ENCODE peak calls at places on chromosomes 3 and 15, in nine cellular contexts. T, R, G, N, H, C, Z, K and U are unnamed samples.

GRCh38 chr3:183481582-183481981 is 53.2 kb upstream of the MCF2L2 start:
- DNase-seq in T (no peak), R (no peak), G (no peak), N (peak; percentile 63), H (no peak), C (no peak), Z (peak; percentile 41), K (no peak), U (no peak)

GRCh38 chr3:128794067-128794768 is 68.2 kb downstream of the RAB7A start:
- DNase-seq in T (no peak), R (no peak), G (no peak), N (peak; percentile 47), H (no peak), C (no peak), Z (no peak), K (no peak), U (no peak)

GRCh38 chr3:24834442-24834841 is 339.8 kb upstream of the THRB start:
- DNase-seq in T (no peak), R (no peak), G (no peak), N (no peak), H (no peak), C (no peak), Z (no peak), K (no peak), U (no peak)

GRCh38 chr3:159620281-159620680 is 368.4 kb upstream of the IL12A start:
- DNase-seq in T (no peak), R (no peak), G (no peak), N (no peak), H (no peak), C (no peak), Z (no peak), K (no peak), U (no peak)

GRCh38 chr3:115922681-115923347 is 299.5 kb downstream of the GAP43 start:
- DNase-seq in T (no peak), R (no peak), G (no peak), N (peak; percentile 53), H (no peak), C (no peak), Z (peak; percentile 35), K (no peak), U (peak; percentile 17)

GRCh38 chr15:70272565-70273355 is 175.0 kb upstream of the TLE3 start:
- DNase-seq in T (no peak), R (no peak), G (no peak), N (no peak), H (no peak), C (no peak), Z (no peak), K (no peak), U (no peak)

GRCh38 chr3:154334973-154335420 is 10.7 kb upstream of the DHX36 start:
- DNase-seq in T (no peak), R (no peak), G (no peak), N (peak; percentile 70), H (no peak), C (no peak), Z (no peak), K (no peak), U (no peak)

GRCh38 chr3:160885791-160886286 is 129.8 kb downstream of the PPM1L start:
- DNase-seq in T (peak; percentile 1), R (peak; percentile 22), G (peak; percentile 50), N (peak; percentile 45), H (peak; percentile 71), C (peak; percentile 52), Z (peak; percentile 92), K (peak; percentile 84), U (peak; percentile 17)

GRCh38 chr3:535566-536416 is 339.2 kb downstream of the CHL1 start:
- DNase-seq in T (no peak), R (no peak), G (peak; percentile 56), N (no peak), H (no peak), C (no peak), Z (peak; percentile 54), K (no peak), U (no peak)

GRCh38 chr3:118818386-118818785 is 216.3 kb downstream of the IGSF11 start:
- DNase-seq in T (no peak), R (no peak), G (no peak), N (peak; percentile 60), H (no peak), C (no peak), Z (no peak), K (no peak), U (no peak)

GRCh38 chr3:2099028-2099671 is 484 bp downstream of the CNTN4 start:
- DNase-seq in T (no peak), R (peak; percentile 21), G (peak; percentile 51), N (no peak), H (no peak), C (no peak), Z (peak; percentile 62), K (peak; percentile 9), U (no peak)

GRCh38 chr3:116148881-116149530 is 296.3 kb downstream of the LSAMP start:
- DNase-seq in T (no peak), R (no peak), G (no peak), N (peak; percentile 29), H (no peak), C (no peak), Z (no peak), K (no peak), U (no peak)

GRCh38 chr15:90869140-90869541 is 753 bp downstream of the FURIN start:
- DNase-seq in T (no peak), R (no peak), G (no peak), N (no peak), H (no peak), C (no peak), Z (no peak), K (no peak), U (no peak)

GRCh38 chr15:85778107-85778776 is 16.5 kb downstream of the KLHL25 start:
- DNase-seq in T (no peak), R (no peak), G (no peak), N (no peak), H (no peak), C (no peak), Z (no peak), K (no peak), U (no peak)

GRCh38 chr15:33131880-33132279 is 62.6 kb downstream of the FMN1 start:
- DNase-seq in T (no peak), R (no peak), G (no peak), N (peak; percentile 77), H (no peak), C (no peak), Z (no peak), K (no peak), U (no peak)

GRCh38 chr3:135271562-135272290 is 476.7 kb downstream of the EPHB1 start:
- DNase-seq in T (no peak), R (no peak), G (no peak), N (no peak), H (no peak), C (no peak), Z (no peak), K (no peak), U (no peak)

GRCh38 chr15:74631087-74631385 is 15.4 kb downstream of the CLK3 start:
- DNase-seq in T (no peak), R (no peak), G (no peak), N (no peak), H (no peak), C (no peak), Z (no peak), K (no peak), U (no peak)

GRCh38 chr15:89329329-89330084 is 5.1 kb downstream of the POLG start:
- DNase-seq in T (no peak), R (no peak), G (no peak), N (no peak), H (no peak), C (no peak), Z (no peak), K (no peak), U (no peak)

GRCh38 chr3:45795509-45795881 is 841 bp downstream of the SLC6A20 start:
- DNase-seq in T (no peak), R (no peak), G (no peak), N (no peak), H (no peak), C (no peak), Z (no peak), K (no peak), U (no peak)
- H3K4me3 ChIP-seq in T (peak overlapping the region; percentile 52), R (no peak overlapping the region), G (peak overlapping the region; percentile 57), N (no peak overlapping the region), H (no peak overlapping the region), C (peak overlapping the region; percentile 46), Z (no peak overlapping the region), K (peak overlapping the region; percentile 26), U (no peak overlapping the region)

GRCh38 chr15:96340611-96341464 is 10.3 kb downstream of the NR2F2 start:
- DNase-seq in T (no peak), R (peak; percentile 64), G (peak; percentile 56), N (peak; percentile 13), H (peak; percentile 55), C (no peak), Z (peak; percentile 42), K (peak; percentile 44), U (no peak)
- H3K27me3 ChIP-seq in T (peaks cover 51% of the 10 kb centered on the region), R (no peaks in the 10 kb centered on the region), G (peaks cover 24% of the 10 kb centered on the region), N (no peaks in the 10 kb centered on the region), H (no peaks in the 10 kb centered on the region), C (no peaks in the 10 kb centered on the region), Z (peaks cover 36% of the 10 kb centered on the region), K (peaks cover 11% of the 10 kb centered on the region), U (no peaks in the 10 kb centered on the region)

GRCh38 chr15:27500206-27500605 is 529.2 kb downstream of the GABRG3 start:
- DNase-seq in T (no peak), R (no peak), G (no peak), N (no peak), H (no peak), C (no peak), Z (no peak), K (no peak), U (no peak)
- H3K9me3 ChIP-seq in T (no peaks in the 10 kb centered on the region), R (no peaks in the 10 kb centered on the region), G (no peaks in the 10 kb centered on the region), N (peaks cover 9% of the 10 kb centered on the region), H (no peaks in the 10 kb centered on the region), C (no peaks in the 10 kb centered on the region), Z (no peaks in the 10 kb centered on the region), K (no peaks in the 10 kb centered on the region), U (no peaks in the 10 kb centered on the region)

GRCh38 chr3:10268930-10269329 is 20.7 kb downstream of the TATDN2 start:
- DNase-seq in T (no peak), R (no peak), G (no peak), N (no peak), H (peak; percentile 14), C (no peak), Z (no peak), K (no peak), U (no peak)

GRCh38 chr3:10269443-10269842 is 21.2 kb downstream of the TATDN2 start:
- DNase-seq in T (no peak), R (no peak), G (no peak), N (no peak), H (no peak), C (no peak), Z (no peak), K (no peak), U (no peak)

GRCh38 chr3:10265833-10266232 is 17.6 kb downstream of the TATDN2 start:
- DNase-seq in T (no peak), R (no peak), G (no peak), N (no peak), H (no peak), C (no peak), Z (no peak), K (no peak), U (no peak)

GRCh38 chr3:10263549-10264363 is 15.5 kb downstream of the TATDN2 start:
- DNase-seq in T (no peak), R (peak; percentile 69), G (no peak), N (peak; percentile 56), H (peak; percentile 56), C (peak; percentile 66), Z (peak; percentile 75), K (no peak), U (peak; percentile 77)

DNA sequence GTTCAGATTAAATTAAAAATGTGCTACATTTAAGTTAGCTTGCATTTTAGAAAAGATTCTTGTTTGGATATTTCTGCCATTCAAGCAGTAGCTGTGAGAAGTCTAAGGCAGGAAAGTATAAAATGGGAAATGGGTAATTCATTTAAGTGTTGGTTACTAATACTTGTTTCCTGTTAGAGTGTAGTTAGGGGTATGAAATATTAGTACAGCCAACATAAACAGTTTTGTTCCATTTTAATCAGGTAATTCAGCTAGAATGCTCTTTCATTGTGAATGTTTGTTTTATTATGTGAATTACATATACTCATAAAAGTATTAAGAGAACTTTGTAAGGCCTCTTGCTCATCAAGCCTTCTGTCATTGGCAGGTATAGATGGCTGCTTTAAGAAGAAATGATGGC is 19.9 kb downstream of the TATDN2 start:
- DNase-seq in T (no peak), R (no peak), G (no peak), N (no peak), H (no peak), C (no peak), Z (no peak), K (no peak), U (no peak)
- H3K4me3 ChIP-seq in T (no peak overlapping the region), R (no peak overlapping the region), G (no peak overlapping the region), N (no peak overlapping the region), H (no peak overlapping the region), C (no peak overlapping the region), Z (no peak overlapping the region), K (no peak overlapping the region), U (no peak overlapping the region)